ENCODE peak calls at places on chromosome 22, in six cellular contexts. H is NCI-H1092 treated with DMSO at 0.1 percent for 48 hours; X is AG04449; R is amygdala; M is fibroblast of lung; T is activated CD8-positive, alpha-beta memory T cell treated with anti-CD3 and anti-CD28 coated beads, Interleukin-2, amount 50 U/mL, for 48 hours. B is an unnamed sample.

GRCh38 chr22:36865346-36865745 is 4.5 kb downstream of the NCF4 start:
- DNase-seq in H (no peak), X (no peak), R (no peak), M (no peak), T (no peak), B (no peak)

GRCh38 chr22:29570456-29570855 is 10.5 kb downstream of the NIPSNAP1 start:
- DNase-seq in H (no peak), X (no peak), R (no peak), M (no peak), T (no peak), B (no peak)

GRCh38 chr22:23888615-23889401 is 5.4 kb upstream of the MIF start:
- DNase-seq in H (no peak), X (no peak), R (no peak), M (peak), T (no peak), B (peak)

GRCh38 chr22:17087176-17088131 is 2.7 kb downstream of the IL17RA start:
- DNase-seq in H (no peak), X (peak), R (no peak), M (peak), T (peak), B (no peak)

GRCh38 chr22:47337161-47337621 is 574.7 kb downstream of the TBC1D22A start:
- DNase-seq in H (no peak), X (peak), R (no peak), M (peak), T (no peak), B (peak)

GRCh38 chr22:26713823-26714449 is 56.5 kb downstream of the MIAT start:
- DNase-seq in H (no peak), X (peak), R (no peak), M (no peak), T (no peak), B (no peak)

GRCh38 chr22:21443735-21444421 is 23.3 kb upstream of the TMEM191C start:
- DNase-seq in H (no peak), X (no peak), R (no peak), M (no peak), T (peak), B (no peak)

GRCh38 chr22:18156878-18157713 is 7.1 kb downstream of the USP18 start:
- DNase-seq in H (peak), X (peak), R (peak), M (peak), T (peak), B (peak)

GRCh38 chr22:22057617-22058378 is 75.2 kb upstream of the TOP3B start:
- DNase-seq in H (no peak), X (no peak), R (no peak), M (no peak), T (no peak), B (no peak)

GRCh38 chr22:22878801-22879674 is 8.6 kb upstream of the IGLL5 start:
- DNase-seq in H (no peak), X (no peak), R (no peak), M (no peak), T (peak), B (no peak)

GRCh38 chr22:21047730-21048129 is 2.0 kb downstream of the LRRC74B start:
- DNase-seq in H (peak), X (no peak), R (no peak), M (no peak), T (no peak), B (no peak)

GRCh38 chr22:46054091-46054877 is 77.3 kb upstream of the WNT7B start:
- DNase-seq in H (no peak), X (no peak), R (peak), M (peak), T (peak), B (peak)

GRCh38 chr22:40196628-40197027 is 18.9 kb downstream of the TNRC6B start:
- DNase-seq in H (no peak), X (peak), R (no peak), M (peak), T (peak), B (no peak)

GRCh38 chr22:41408665-41409064 is 26.9 kb downstream of the TEF start:
- DNase-seq in H (no peak), X (no peak), R (no peak), M (no peak), T (no peak), B (no peak)

GRCh38 chr22:29689872-29690213 is 30.0 kb upstream of the CABP7 start:
- DNase-seq in H (peak), X (no peak), R (peak), M (peak), T (peak), B (peak)

GRCh38 chr22:19717181-19717580 is 2.9 kb downstream of the SEPTIN5 start:
- DNase-seq in H (no peak), X (no peak), R (no peak), M (no peak), T (no peak), B (no peak)

GRCh38 chr22:50169774-50170341 is 673 bp upstream of the PANX2 start:
- DNase-seq in H (no peak), X (no peak), R (no peak), M (no peak), T (peak), B (no peak)

GRCh38 chr22:39661842-39662676 is 91.5 kb downstream of the CACNA1I start:
- DNase-seq in H (no peak), X (no peak), R (no peak), M (no peak), T (peak), B (no peak)

GRCh38 chr22:27597703-27598444 is 203.7 kb downstream of the MN1 start:
- DNase-seq in H (no peak), X (no peak), R (no peak), M (peak), T (no peak), B (no peak)

GRCh38 chr22:35736166-35736565 is 18.5 kb downstream of the APOL5 start:
- DNase-seq in H (no peak), X (no peak), R (no peak), M (no peak), T (no peak), B (no peak)

GRCh38 chr22:22678970-22679369 is 34.6 kb downstream of the GGTLC2 start:
- DNase-seq in H (no peak), X (no peak), R (no peak), M (no peak), T (no peak), B (no peak)

GRCh38 chr22:50613291-50613981 is 12.8 kb downstream of the MAPK8IP2 start:
- DNase-seq in H (no peak), X (no peak), R (no peak), M (peak), T (no peak), B (no peak)

GRCh38 chr22:27116295-27116694 is 458.9 kb downstream of the MIAT start:
- DNase-seq in H (peak), X (no peak), R (no peak), M (no peak), T (no peak), B (no peak)

GRCh38 chr22:32858957-32859356 is 57.5 kb downstream of the TIMP3 start:
- DNase-seq in H (no peak), X (no peak), R (no peak), M (no peak), T (no peak), B (no peak)

GRCh38 chr22:35995772-35996171 is 32.9 kb downstream of the RBFOX2 start:
- DNase-seq in H (no peak), X (peak), R (no peak), M (peak), T (no peak), B (no peak)

GRCh38 chr22:36671398-36671797 is 32.2 kb downstream of the CACNG2 start:
- DNase-seq in H (no peak), X (no peak), R (no peak), M (no peak), T (no peak), B (no peak)